ENCODE peak calls at places on chromosomes 1 and 21, in ten cellular contexts. S is activated B cell treated with CpG ODN at 0.5 μM for 24 hours, G is GM10248, H is HFF-Myc, P is kidney epithelial cell, D is Peyer's patch, T is astrocyte of the cerebellum, A is endothelial cell, O is B cell, K is neural crest cell. Q is an unnamed sample.

GRCh38 chr1:25103180-25103790 is 129.0 kb downstream of the SYF2 start:
- DNase-seq in P (no peak), D (no peak), S (no peak), G (no peak), A (no peak), K (no peak), O (no peak), T (no peak), H (no peak), Q (no peak)

GRCh38 chr1:214002472-214002871 is 14.7 kb downstream of the PROX1 start:
- DNase-seq in G (no peak), T (peak), D (no peak), S (no peak), O (no peak), A (no peak), H (peak), P (peak), K (no peak), Q (no peak)

GRCh38 chr1:37726746-37727145 is 34.4 kb downstream of the CDCA8 start:
- DNase-seq in K (no peak), G (no peak), T (no peak), H (no peak), A (no peak), S (no peak), O (no peak), P (no peak), D (no peak), Q (no peak)

GRCh38 chr1:241292973-241293372 is 64.0 kb downstream of the RGS7 start:
- DNase-seq in G (no peak), H (no peak), T (no peak), P (no peak), K (no peak), S (no peak), O (no peak), A (no peak), D (no peak), Q (no peak)

GRCh38 chr1:244196890-244197289 is 145.8 kb downstream of the ZBTB18 start:
- DNase-seq in T (no peak), P (no peak), G (no peak), H (no peak), S (no peak), A (no peak), D (no peak), O (no peak), K (no peak), Q (no peak)

GRCh38 chr1:201530741-201531521 is 8.0 kb upstream of the NAV1 start:
- DNase-seq in O (no peak), H (peak), A (peak), P (no peak), S (no peak), T (peak), K (peak), G (peak), D (peak), Q (peak)

GRCh38 chr1:115170972-115171392 is 81.7 kb upstream of the TSPAN2 start:
- DNase-seq in P (no peak), H (no peak), S (no peak), T (peak), A (no peak), G (no peak), K (no peak), D (no peak), O (no peak), Q (no peak)

GRCh38 chr1:162873671-162874666 is 13.0 kb upstream of the CCDC190 start:
- DNase-seq in H (no peak), P (no peak), O (no peak), G (no peak), K (no peak), T (peak), A (no peak), S (no peak), D (no peak), Q (no peak)

GRCh38 chr21:26826801-26827200 is 18.4 kb downstream of the ADAMTS1 start:
- DNase-seq in H (no peak), A (no peak), S (no peak), D (no peak), O (no peak), G (no peak), T (no peak), K (no peak), P (no peak), Q (no peak)

GRCh38 chr1:223846668-223847007 is 891 bp upstream of the TP53BP2 start:
- DNase-seq in A (peak), S (no peak), D (no peak), K (peak), H (no peak), G (no peak), P (no peak), T (no peak), O (no peak), Q (peak)

GRCh38 chr1:53182111-53182593 is 14.5 kb upstream of the CPT2 start:
- DNase-seq in H (no peak), S (peak), K (peak), A (peak), D (peak), P (peak), T (peak), O (peak), G (peak), Q (no peak)
- TF ChIP-seq CTCF in H (peak), S (peak), K (peak), A (peak), D (peak), P (peak), T (peak), O (peak), G (peak), Q (peak)

GRCh38 chr1:155273134-155273982 is at the start of gene CLK2:
- DNase-seq in P (peak), G (peak), K (peak), H (peak), A (peak), D (peak), S (peak), T (peak), O (peak), Q (peak)
- TF ChIP-seq CTCF in P (no peak), G (no peak), K (no peak), H (no peak), A (no peak), D (no peak), S (no peak), T (no peak), O (no peak), Q (no peak)

GRCh38 chr1:157993179-157994080 is at the start of gene KIRREL1:
- DNase-seq in O (peak), T (no peak), G (no peak), S (peak), H (no peak), P (no peak), A (peak), D (peak), K (peak), Q (no peak)

GRCh38 chr1:157992813-157993178 is 649 bp upstream of the KIRREL1 start:
- DNase-seq in P (no peak), K (no peak), T (no peak), G (no peak), S (no peak), H (no peak), A (no peak), D (no peak), O (peak), Q (no peak)

GRCh38 chr1:157995575-157996169 is 2.2 kb downstream of the KIRREL1 start:
- DNase-seq in D (no peak), T (no peak), S (no peak), G (no peak), O (no peak), H (no peak), K (no peak), A (no peak), P (no peak), Q (no peak)

GRCh38 chr1:157994704-157995540 is 1.5 kb downstream of the KIRREL1 start:
- DNase-seq in A (no peak), H (no peak), S (no peak), O (no peak), P (no peak), G (no peak), K (no peak), D (no peak), T (no peak), Q (no peak)

GRCh38 chr1:157994081-157994581 is 686 bp downstream of the KIRREL1 start:
- DNase-seq in D (no peak), A (no peak), H (no peak), K (no peak), T (no peak), O (peak), G (no peak), S (no peak), P (no peak), Q (no peak)
- TF ChIP-seq CTCF in D (no peak), A (no peak), H (peak), K (peak), T (peak), O (no peak), G (no peak), S (no peak), P (peak), Q (no peak)

GRCh38 chr1:34896612-34897011 is 32.8 kb downstream of the DLGAP3 start:
- DNase-seq in G (no peak), D (no peak), S (no peak), T (no peak), P (no peak), A (no peak), O (no peak), H (no peak), K (no peak), Q (no peak)
- TF ChIP-seq CTCF in G (no peak), D (no peak), S (no peak), T (no peak), P (no peak), A (no peak), O (no peak), H (no peak), K (no peak), Q (no peak)

GRCh38 chr1:240149488-240150094 is 57.9 kb downstream of the FMN2 start:
- DNase-seq in P (no peak), S (no peak), G (no peak), K (peak), H (no peak), T (peak), A (peak), O (no peak), D (no peak), Q (peak)
- TF ChIP-seq CTCF in P (peak), S (peak), G (peak), K (peak), H (peak), T (peak), A (peak), O (peak), D (no peak), Q (peak)

GRCh38 chr21:15034126-15034848 is 30.5 kb downstream of the NRIP1 start:
- DNase-seq in P (no peak), D (no peak), H (peak), S (no peak), O (no peak), K (no peak), T (peak), A (no peak), G (no peak), Q (no peak)
- TF ChIP-seq CTCF in P (no peak), D (no peak), H (no peak), S (no peak), O (no peak), K (no peak), T (no peak), A (no peak), G (no peak), Q (no peak)